ENCODE peak calls at places on chromosome 3, in ten cellular contexts. One of them, this sample, is unnamed.

GRCh38 chr3:168534761-168535160 is 439.0 kb upstream of the GOLIM4 start:
- DNase-seq in posterior vena cava: no peak
- DNase-seq in hepatocyte: no peak
- DNase-seq in activated CD4-positive, alpha-beta T cell treated with anti-CD3 and anti-CD28 coated beads for 24 hours: no peak
- DNase-seq in GM10248: no peak
- DNase-seq in HAP-1: no peak
- DNase-seq in aorta: no peak
- DNase-seq in T-helper 2 cell treated with Interferon-gamma antibody and Interleukin-4, amounts not matched to agents 5 μg/mL and 100 μg/mL, for 36 hours: no peak
- DNase-seq in thyroid gland: no peak
- DNase-seq in CD4-positive, CD25-positive, alpha-beta regulatory T cell: no peak
- DNase-seq in this sample: no peak

GRCh38 chr3:13484861-13485590 is 4.9 kb downstream of the HDAC11 start:
- DNase-seq in aorta: peak
- DNase-seq in hepatocyte: peak
- DNase-seq in thyroid gland: peak
- DNase-seq in GM10248: no peak
- DNase-seq in CD4-positive, CD25-positive, alpha-beta regulatory T cell: no peak
- DNase-seq in posterior vena cava: peak
- DNase-seq in T-helper 2 cell treated with Interferon-gamma antibody and Interleukin-4, amounts not matched to agents 5 μg/mL and 100 μg/mL, for 36 hours: no peak
- DNase-seq in activated CD4-positive, alpha-beta T cell treated with anti-CD3 and anti-CD28 coated beads for 24 hours: no peak
- DNase-seq in HAP-1: no peak
- DNase-seq in this sample: no peak

GRCh38 chr3:73037369-73037699 is 24.1 kb upstream of the EBLN2 start:
- DNase-seq in aorta: no peak
- DNase-seq in HAP-1: no peak
- DNase-seq in GM10248: no peak
- DNase-seq in activated CD4-positive, alpha-beta T cell treated with anti-CD3 and anti-CD28 coated beads for 24 hours: no peak
- DNase-seq in thyroid gland: no peak
- DNase-seq in posterior vena cava: no peak
- DNase-seq in hepatocyte: no peak
- DNase-seq in T-helper 2 cell treated with Interferon-gamma antibody and Interleukin-4, amounts not matched to agents 5 μg/mL and 100 μg/mL, for 36 hours: no peak
- DNase-seq in CD4-positive, CD25-positive, alpha-beta regulatory T cell: no peak
- DNase-seq in this sample: no peak

GRCh38 chr3:3443482-3443881 is 264.0 kb upstream of the CRBN start:
- DNase-seq in posterior vena cava: no peak
- DNase-seq in activated CD4-positive, alpha-beta T cell treated with anti-CD3 and anti-CD28 coated beads for 24 hours: no peak
- DNase-seq in CD4-positive, CD25-positive, alpha-beta regulatory T cell: no peak
- DNase-seq in hepatocyte: no peak
- DNase-seq in aorta: no peak
- DNase-seq in HAP-1: no peak
- DNase-seq in GM10248: no peak
- DNase-seq in thyroid gland: no peak
- DNase-seq in T-helper 2 cell treated with Interferon-gamma antibody and Interleukin-4, amounts not matched to agents 5 μg/mL and 100 μg/mL, for 36 hours: no peak
- DNase-seq in this sample: no peak

GRCh38 chr3:13414040-13414729 is 5.9 kb downstream of the NUP210 start:
- DNase-seq in aorta: no peak
- DNase-seq in posterior vena cava: no peak
- DNase-seq in HAP-1: no peak
- DNase-seq in hepatocyte: no peak
- DNase-seq in CD4-positive, CD25-positive, alpha-beta regulatory T cell: peak
- DNase-seq in T-helper 2 cell treated with Interferon-gamma antibody and Interleukin-4, amounts not matched to agents 5 μg/mL and 100 μg/mL, for 36 hours: peak
- DNase-seq in thyroid gland: no peak
- DNase-seq in GM10248: peak
- DNase-seq in activated CD4-positive, alpha-beta T cell treated with anti-CD3 and anti-CD28 coated beads for 24 hours: peak
- DNase-seq in this sample: peak

GRCh38 chr3:104629038-104629437 is 737.7 kb upstream of the ALCAM start:
- DNase-seq in CD4-positive, CD25-positive, alpha-beta regulatory T cell: no peak
- DNase-seq in aorta: no peak
- DNase-seq in hepatocyte: no peak
- DNase-seq in activated CD4-positive, alpha-beta T cell treated with anti-CD3 and anti-CD28 coated beads for 24 hours: no peak
- DNase-seq in HAP-1: no peak
- DNase-seq in T-helper 2 cell treated with Interferon-gamma antibody and Interleukin-4, amounts not matched to agents 5 μg/mL and 100 μg/mL, for 36 hours: no peak
- DNase-seq in posterior vena cava: no peak
- DNase-seq in thyroid gland: no peak
- DNase-seq in GM10248: no peak
- DNase-seq in this sample: no peak

GRCh38 chr3:19190602-19191001 is 42.3 kb downstream of the KCNH8 start:
- DNase-seq in thyroid gland: no peak
- DNase-seq in aorta: no peak
- DNase-seq in hepatocyte: no peak
- DNase-seq in activated CD4-positive, alpha-beta T cell treated with anti-CD3 and anti-CD28 coated beads for 24 hours: no peak
- DNase-seq in HAP-1: no peak
- DNase-seq in T-helper 2 cell treated with Interferon-gamma antibody and Interleukin-4, amounts not matched to agents 5 μg/mL and 100 μg/mL, for 36 hours: no peak
- DNase-seq in GM10248: no peak
- DNase-seq in CD4-positive, CD25-positive, alpha-beta regulatory T cell: no peak
- DNase-seq in posterior vena cava: no peak
- DNase-seq in this sample: no peak

GRCh38 chr3:166829896-166830295 is 550.2 kb downstream of the ZBBX start:
- DNase-seq in thyroid gland: no peak
- DNase-seq in T-helper 2 cell treated with Interferon-gamma antibody and Interleukin-4, amounts not matched to agents 5 μg/mL and 100 μg/mL, for 36 hours: no peak
- DNase-seq in hepatocyte: peak
- DNase-seq in CD4-positive, CD25-positive, alpha-beta regulatory T cell: no peak
- DNase-seq in HAP-1: no peak
- DNase-seq in GM10248: no peak
- DNase-seq in posterior vena cava: no peak
- DNase-seq in activated CD4-positive, alpha-beta T cell treated with anti-CD3 and anti-CD28 coated beads for 24 hours: no peak
- DNase-seq in aorta: no peak
- DNase-seq in this sample: no peak

GRCh38 chr3:177279118-177279815 is 82.0 kb upstream of the TBL1XR1 start:
- DNase-seq in aorta: no peak
- DNase-seq in activated CD4-positive, alpha-beta T cell treated with anti-CD3 and anti-CD28 coated beads for 24 hours: no peak
- DNase-seq in HAP-1: no peak
- DNase-seq in GM10248: no peak
- DNase-seq in T-helper 2 cell treated with Interferon-gamma antibody and Interleukin-4, amounts not matched to agents 5 μg/mL and 100 μg/mL, for 36 hours: no peak
- DNase-seq in hepatocyte: no peak
- DNase-seq in CD4-positive, CD25-positive, alpha-beta regulatory T cell: no peak
- DNase-seq in posterior vena cava: no peak
- DNase-seq in thyroid gland: peak
- DNase-seq in this sample: no peak

GRCh38 chr3:113545594-113545993 is 13.2 kb downstream of the SIDT1 start:
- DNase-seq in aorta: no peak
- DNase-seq in hepatocyte: no peak
- DNase-seq in HAP-1: no peak
- DNase-seq in thyroid gland: no peak
- DNase-seq in posterior vena cava: no peak
- DNase-seq in CD4-positive, CD25-positive, alpha-beta regulatory T cell: no peak
- DNase-seq in T-helper 2 cell treated with Interferon-gamma antibody and Interleukin-4, amounts not matched to agents 5 μg/mL and 100 μg/mL, for 36 hours: no peak
- DNase-seq in GM10248: no peak
- DNase-seq in activated CD4-positive, alpha-beta T cell treated with anti-CD3 and anti-CD28 coated beads for 24 hours: no peak
- DNase-seq in this sample: no peak